ENCODE peak calls at places on chromosomes 6 and 20, in seven cellular contexts. D is HEK293T, K is H1, C is GM12878, Y is HepG2, R is HCT116, Q is K562. A is an unnamed sample.

GRCh38 chr6:117463762-117464665 is 18.5 kb upstream of the DCBLD1 start:
- DNase-seq in D (no peak), K (no peak), C (no peak), Y (no peak), R (no peak), Q (no peak), A (no peak)

GRCh38 chr6:138107078-138107751 is at the start of gene PERP:
- DNase-seq in D (peak), K (no peak), C (no peak), Y (peak), R (peak), Q (peak), A (peak)

GRCh38 chr6:131877999-131878789 is 70.4 kb downstream of the ENPP1 start:
- DNase-seq in D (no peak), K (no peak), C (no peak), Y (no peak), R (no peak), Q (no peak), A (no peak)

GRCh38 chr6:27517928-27518787 is 45.3 kb upstream of the ZNF184 start:
- DNase-seq in D (peak), K (no peak), C (no peak), Y (no peak), R (no peak), Q (peak), A (no peak)

GRCh38 chr6:168278904-168279303 is 40.7 kb downstream of the DACT2 start:
- DNase-seq in D (no peak), K (no peak), C (no peak), Y (no peak), R (no peak), Q (no peak), A (no peak)

GRCh38 chr20:32523613-32524218 is 61.4 kb downstream of the NOL4L start:
- DNase-seq in D (no peak), K (no peak), C (no peak), Y (no peak), R (no peak), Q (no peak), A (no peak)

GRCh38 chr6:53961679-53962370 is 149.4 kb upstream of the MLIP start:
- DNase-seq in D (no peak), K (no peak), C (no peak), Y (no peak), R (no peak), Q (no peak), A (peak)

GRCh38 chr6:26538572-26538902 is 371 bp downstream of the HMGN4 start:
- DNase-seq in D (no peak), K (no peak), C (no peak), Y (no peak), R (no peak), Q (no peak), A (no peak)

GRCh38 chr6:10175330-10175729 is 239.5 kb downstream of the TFAP2A start:
- DNase-seq in D (no peak), K (no peak), C (no peak), Y (no peak), R (no peak), Q (no peak), A (no peak)

GRCh38 chr6:41552723-41553122 is 6.5 kb downstream of the FOXP4 start:
- DNase-seq in D (no peak), K (no peak), C (no peak), Y (no peak), R (no peak), Q (no peak), A (no peak)

GRCh38 chr20:9059931-9060330 is 9.0 kb upstream of the PLCB4 start:
- DNase-seq in D (no peak), K (no peak), C (no peak), Y (no peak), R (no peak), Q (no peak), A (no peak)

GRCh38 chr20:24747015-24747712 is 201.9 kb upstream of the CST7 start:
- DNase-seq in D (no peak), K (no peak), C (no peak), Y (no peak), R (no peak), Q (no peak), A (no peak)

GRCh38 chr6:138493413-138493812 is 5.9 kb downstream of the NHSL1 start:
- DNase-seq in D (no peak), K (no peak), C (no peak), Y (no peak), R (no peak), Q (no peak), A (peak)

GRCh38 chr6:45961125-45961524 is 54.5 kb downstream of the CLIC5 start:
- DNase-seq in D (no peak), K (no peak), C (no peak), Y (no peak), R (no peak), Q (no peak), A (no peak)

GRCh38 chr6:56297022-56297995 is 49.9 kb upstream of the COL21A1 start:
- DNase-seq in D (no peak), K (no peak), C (no peak), Y (no peak), R (no peak), Q (no peak), A (no peak)

GRCh38 chr6:152980656-152981055 is 2.2 kb downstream of the FBXO5 start:
- DNase-seq in D (no peak), K (no peak), C (no peak), Y (no peak), R (no peak), Q (no peak), A (no peak)

GRCh38 chr6:134402372-134402984 is 84.6 kb upstream of the SGK1 start:
- DNase-seq in D (no peak), K (no peak), C (no peak), Y (no peak), R (no peak), Q (no peak), A (no peak)

GRCh38 chr6:138421089-138421488 is 17.1 kb downstream of the HEBP2 start:
- DNase-seq in D (no peak), K (no peak), C (no peak), Y (no peak), R (no peak), Q (no peak), A (no peak)

GRCh38 chr6:35719830-35720733 is 16.8 kb upstream of the ARMC12 start:
- DNase-seq in D (peak), K (no peak), C (peak), Y (no peak), R (no peak), Q (peak), A (peak)

GRCh38 chr6:35139470-35139869 is 1.7 kb downstream of the TCP11 start:
- DNase-seq in D (no peak), K (no peak), C (no peak), Y (no peak), R (no peak), Q (no peak), A (no peak)

GRCh38 chr6:16764188-16764950 is 3.1 kb upstream of the ATXN1 start:
- DNase-seq in D (no peak), K (no peak), C (no peak), Y (peak), R (no peak), Q (no peak), A (no peak)

GRCh38 chr6:11325431-11325830 is 93.0 kb upstream of the NEDD9 start:
- DNase-seq in D (no peak), K (no peak), C (no peak), Y (no peak), R (no peak), Q (no peak), A (no peak)

GRCh38 chr6:88220493-88220892 is 54.3 kb upstream of the CNR1 start:
- DNase-seq in D (peak), K (no peak), C (no peak), Y (peak), R (no peak), Q (peak), A (peak)

GRCh38 chr6:40674170-40674569 is 87.0 kb upstream of the LRFN2 start:
- DNase-seq in D (no peak), K (no peak), C (no peak), Y (no peak), R (no peak), Q (no peak), A (no peak)

GRCh38 chr6:157741889-157742615 is 81.0 kb upstream of the SNX9 start:
- DNase-seq in D (no peak), K (no peak), C (no peak), Y (no peak), R (no peak), Q (no peak), A (no peak)

GRCh38 chr6:47629954-47630353 is 68.4 kb upstream of the ADGRF4 start:
- DNase-seq in D (no peak), K (no peak), C (no peak), Y (no peak), R (no peak), Q (no peak), A (no peak)

GRCh38 chr6:34149831-34150400 is 4.0 kb upstream of the GRM4 start:
- DNase-seq in D (no peak), K (no peak), C (no peak), Y (no peak), R (no peak), Q (no peak), A (peak)

GRCh38 chr6:47722178-47722577 is 23.8 kb downstream of the ADGRF4 start:
- DNase-seq in D (peak), K (no peak), C (peak), Y (no peak), R (no peak), Q (no peak), A (no peak)

GRCh38 chr6:15512126-15512525 is 150.7 kb downstream of the DTNBP1 start:
- DNase-seq in D (peak), K (no peak), C (no peak), Y (peak), R (no peak), Q (peak), A (no peak)

GRCh38 chr20:57657537-57658446 is 37.6 kb upstream of the ZBP1 start:
- DNase-seq in D (no peak), K (no peak), C (no peak), Y (peak), R (no peak), Q (no peak), A (peak)

GRCh38 chr6:79648315-79648714 is 17.2 kb downstream of the SH3BGRL2 start:
- DNase-seq in D (no peak), K (no peak), C (no peak), Y (no peak), R (no peak), Q (no peak), A (no peak)

GRCh38 chr6:89433637-89434499 is 916 bp downstream of the ANKRD6 start:
- DNase-seq in D (no peak), K (no peak), C (peak), Y (no peak), R (no peak), Q (peak), A (peak)
- TF ChIP-seq SP1 in D (no peak), K (no peak), C (no peak), Y (no peak), R (no peak), Q (no peak), A (no peak)

DNA sequence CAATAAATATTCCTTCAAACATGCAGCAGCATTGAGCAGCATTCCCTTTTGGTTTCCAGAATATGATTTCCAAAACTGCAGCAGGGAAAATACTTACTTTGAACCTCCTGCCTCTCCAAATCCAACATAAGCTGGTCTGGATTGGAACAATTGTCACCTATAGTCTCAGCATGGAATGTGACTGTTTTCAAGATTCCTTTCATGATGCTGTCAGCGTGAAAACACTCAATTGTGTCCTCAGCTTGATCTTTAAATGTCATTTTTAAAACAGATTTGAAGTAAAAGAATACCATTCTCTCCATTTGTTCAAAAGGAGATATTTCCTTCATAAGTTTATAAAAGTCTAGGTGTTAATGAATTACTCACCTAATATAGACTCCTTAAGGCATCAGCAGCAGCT is 993.9 kb downstream of the EYS start:
- DNase-seq in D (no peak), K (no peak), C (no peak), Y (no peak), R (no peak), Q (no peak), A (no peak)
- TF ChIP-seq SP1 in D (no peak), K (no peak), C (no peak), Y (no peak), R (no peak), Q (no peak), A (no peak)

GRCh38 chr20:47455133-47456040 is 46.3 kb upstream of the NCOA3 start:
- DNase-seq in D (no peak), K (no peak), C (no peak), Y (peak), R (no peak), Q (no peak), A (no peak)
- TF ChIP-seq SP1 in D (no peak), K (no peak), C (no peak), Y (no peak), R (no peak), Q (no peak), A (no peak)

DNA sequence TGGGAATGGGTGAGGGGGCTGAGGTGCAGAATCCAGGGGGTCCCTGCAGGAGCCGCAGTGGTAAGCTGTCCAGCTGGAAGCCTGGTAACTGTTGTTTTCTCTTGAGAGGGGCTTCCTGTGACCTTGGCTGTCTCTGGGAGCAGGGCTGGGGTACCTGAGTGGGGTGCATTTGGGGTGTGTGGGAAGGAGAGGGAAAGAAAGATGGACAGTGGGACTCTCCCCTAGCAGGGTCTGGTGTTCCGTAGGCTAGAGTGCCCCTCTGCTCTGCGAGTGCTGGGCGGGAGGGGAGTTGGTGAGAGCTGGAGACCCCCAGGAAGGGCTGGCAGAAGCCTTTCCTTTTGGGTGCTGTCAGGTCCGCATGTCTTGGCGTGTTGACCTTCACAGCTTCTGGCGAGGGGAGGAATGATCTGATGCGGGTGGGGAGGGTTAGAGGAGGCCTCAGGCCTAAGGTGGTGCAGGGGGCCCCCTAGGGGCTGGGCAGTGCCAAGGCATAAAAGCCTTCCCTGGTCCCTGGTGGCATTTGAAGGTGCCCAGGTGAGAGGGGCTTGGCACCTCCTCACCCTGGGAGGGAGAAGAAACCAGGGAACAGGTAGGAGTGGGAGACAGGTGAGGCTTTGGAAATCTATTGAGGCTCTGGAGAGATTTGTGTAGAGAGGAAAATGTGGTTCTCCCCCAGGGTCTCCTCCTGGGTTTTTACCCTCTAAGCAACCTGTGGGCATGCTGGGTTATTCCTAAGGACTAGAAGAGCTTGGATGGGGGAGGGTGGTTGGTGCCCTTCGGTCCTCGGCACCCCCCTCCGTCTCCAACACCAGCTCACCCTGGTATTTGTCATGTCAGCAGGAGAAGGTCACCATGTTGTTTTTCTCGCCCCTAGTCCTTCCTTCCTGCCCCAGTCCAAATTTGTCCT is 3.3 kb downstream of the VEGFA start:
- DNase-seq in D (peak), K (no peak), C (no peak), Y (peak), R (peak), Q (peak), A (peak)
- TF ChIP-seq SP1 in D (no peak), K (no peak), C (no peak), Y (no peak), R (no peak), Q (peak), A (no peak)

DNA sequence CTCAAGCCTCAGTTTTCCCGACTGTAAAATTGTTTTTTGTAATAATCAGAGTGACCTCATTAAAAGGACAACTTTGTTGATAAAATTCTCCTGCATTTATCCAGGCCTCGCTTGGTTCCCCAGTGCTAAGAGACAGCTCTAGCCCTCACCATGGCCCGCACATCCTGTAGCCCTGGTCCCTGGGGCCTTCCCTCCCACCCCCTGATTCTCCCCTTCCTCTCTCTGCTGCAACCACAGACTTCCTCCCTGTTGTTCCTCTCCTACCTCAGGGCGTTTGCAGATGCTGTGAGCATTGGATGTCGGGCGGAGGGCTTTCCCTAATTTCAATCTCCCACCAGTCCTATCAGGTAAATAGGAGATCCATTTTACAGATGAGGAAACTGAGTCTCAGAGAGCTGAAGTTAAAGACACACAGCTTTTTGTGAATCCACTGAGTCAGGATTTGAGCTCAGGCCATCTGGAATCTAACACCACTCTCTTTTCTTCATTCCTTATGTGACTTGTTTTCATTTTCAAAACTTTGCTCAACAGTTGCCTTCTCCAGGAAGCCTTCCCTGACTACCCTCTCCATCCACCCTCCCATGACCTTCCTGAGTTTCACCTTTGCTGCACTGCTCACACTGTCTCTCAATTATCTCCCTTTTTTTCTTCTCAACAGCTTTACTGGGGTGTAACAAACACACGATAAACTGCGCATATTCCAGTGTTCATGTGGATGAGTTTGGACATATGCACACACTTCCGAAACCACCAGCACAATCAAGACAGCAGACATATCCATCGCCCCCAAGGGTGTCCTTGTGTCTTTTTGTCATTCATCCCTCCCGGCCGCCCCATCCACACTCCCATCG is 107.1 kb downstream of the CEBPB start:
- DNase-seq in D (no peak), K (no peak), C (no peak), Y (no peak), R (no peak), Q (no peak), A (no peak)
- TF ChIP-seq SP1 in D (no peak), K (no peak), C (no peak), Y (no peak), R (no peak), Q (no peak), A (no peak)

GRCh38 chr6:148203970-148204369 is 138.7 kb upstream of the SASH1 start:
- DNase-seq in D (no peak), K (no peak), C (peak), Y (no peak), R (no peak), Q (no peak), A (no peak)
- TF ChIP-seq SP1 in D (no peak), K (no peak), C (no peak), Y (no peak), R (no peak), Q (no peak), A (no peak)

GRCh38 chr6:50921968-50922367 is 103.3 kb downstream of the TFAP2B start:
- DNase-seq in D (no peak), K (no peak), C (no peak), Y (no peak), R (no peak), Q (no peak), A (no peak)

GRCh38 chr6:50925981-50926380 is 107.3 kb downstream of the TFAP2B start:
- DNase-seq in D (no peak), K (no peak), C (no peak), Y (no peak), R (no peak), Q (no peak), A (no peak)

GRCh38 chr6:50925548-50925947 is 106.9 kb downstream of the TFAP2B start:
- DNase-seq in D (no peak), K (no peak), C (no peak), Y (no peak), R (no peak), Q (no peak), A (no peak)

GRCh38 chr6:50924758-50925157 is 106.1 kb downstream of the TFAP2B start:
- DNase-seq in D (no peak), K (no peak), C (no peak), Y (no peak), R (no peak), Q (no peak), A (no peak)

DNA sequence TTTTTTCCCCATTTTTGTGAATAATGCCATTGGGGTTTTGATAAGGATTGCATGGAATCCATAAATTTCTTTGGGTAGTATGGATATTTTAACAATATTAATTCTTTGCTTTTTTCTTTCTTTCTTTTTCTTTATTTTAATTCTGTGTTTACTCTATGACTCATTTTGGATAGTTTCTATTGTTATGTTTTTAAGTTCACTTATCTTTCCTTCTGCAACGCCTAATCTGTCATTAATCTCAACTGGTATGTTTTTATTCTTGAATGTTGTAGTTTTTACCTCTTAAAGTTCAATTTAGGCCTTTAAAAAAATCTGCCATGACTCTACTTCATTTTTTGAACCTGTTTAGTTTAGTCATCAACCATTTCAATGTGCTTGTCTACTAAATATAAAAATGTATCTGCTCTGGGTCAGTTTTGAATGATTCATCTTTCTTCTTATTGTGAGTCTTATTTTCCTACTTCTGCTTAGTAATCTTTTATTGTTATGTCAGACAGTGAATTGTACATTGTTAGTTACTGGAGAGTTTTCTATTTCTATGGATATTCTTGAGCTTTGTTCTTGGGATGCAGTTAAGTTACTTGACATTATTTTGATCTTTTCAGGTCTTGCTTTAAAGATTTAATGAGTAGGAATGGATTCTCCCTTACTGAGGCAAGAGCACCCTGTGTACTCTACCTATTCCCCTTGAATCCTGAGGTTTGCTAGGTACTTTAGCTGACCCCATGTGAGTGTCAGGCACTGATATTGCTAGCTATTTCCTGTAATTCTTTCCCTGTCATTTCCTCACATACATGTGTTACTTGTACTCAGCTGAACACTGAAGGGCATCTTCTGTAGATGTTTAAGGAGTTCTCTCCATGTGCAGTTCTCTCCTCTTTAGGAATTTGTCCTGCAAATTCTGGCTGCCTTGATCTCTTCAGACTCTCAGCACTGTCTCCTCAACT is 104.2 kb downstream of the TFAP2B start:
- DNase-seq in D (no peak), K (no peak), C (no peak), Y (no peak), R (no peak), Q (no peak), A (no peak)
- TF ChIP-seq SP1 in D (no peak), K (no peak), C (no peak), Y (no peak), R (no peak), Q (no peak), A (no peak)